ENCODE peak calls at places on chromosomes 12 and 14, in ten cellular contexts. M is right lobe of liver, L is osteoblast, O is mammary epithelial cell, S is fibroblast of lung, C is left ventricle myocardium inferior, X is psoas muscle, Y is tibial artery, G is transverse colon, P is neural progenitor cell. E is an unnamed sample.

GRCh38 chr12:124411291-124411878 is 116.5 kb downstream of the RFLNA start:
- DNase-seq in C (no peak), X (peak; percentile 86), P (peak; percentile 43), Y (peak; percentile 88), M (no peak), S (peak; percentile 93), O (peak; percentile 87), L (peak; percentile 100), G (peak; percentile 63), E (no peak)

GRCh38 chr14:37600880-37601741 is 5.7 kb downstream of the TTC6 start:
- DNase-seq in M (peak; percentile 70), O (no peak), C (no peak), S (no peak), X (no peak), L (no peak), P (no peak), Y (no peak), G (no peak), E (no peak)

GRCh38 chr14:75469606-75470237 is 41.9 kb downstream of the JDP2 start:
- DNase-seq in Y (peak; percentile 67), P (no peak), X (peak; percentile 48), S (no peak), O (no peak), M (peak; percentile 90), C (no peak), G (peak; percentile 83), L (peak; percentile 6), E (peak; percentile 89)

GRCh38 chr12:101459642-101460346 is 15.3 kb upstream of the SPIC start:
- DNase-seq in O (peak; percentile 6), S (peak; percentile 34), M (no peak), P (no peak), L (no peak), C (no peak), Y (peak; percentile 32), G (peak; percentile 69), X (peak; percentile 17), E (no peak)

GRCh38 chr12:1811281-1811947 is 9.0 kb upstream of the LRTM2 start:
- DNase-seq in M (no peak), C (no peak), X (no peak), L (peak; percentile 65), S (peak; percentile 48), G (no peak), P (no peak), O (no peak), Y (no peak), E (no peak)

GRCh38 chr12:57842342-57843294 is 3.9 kb downstream of the CTDSP2 start:
- DNase-seq in G (peak; percentile 40), L (peak; percentile 73), Y (no peak), S (no peak), P (peak; percentile 72), M (no peak), O (no peak), C (no peak), X (no peak), E (no peak)

GRCh38 chr14:100443643-100444042 is 120.5 kb downstream of the SLC25A47 start:
- DNase-seq in L (peak; percentile 89), Y (no peak), P (no peak), C (no peak), O (no peak), S (peak; percentile 5), M (no peak), X (no peak), G (no peak), E (no peak)

GRCh38 chr14:104887623-104888488 is 22.8 kb downstream of the CEP170B start:
- DNase-seq in M (peak; percentile 42), P (no peak), G (no peak), X (peak; percentile 12), O (no peak), Y (no peak), C (peak; percentile 14), S (no peak), L (peak; percentile 79), E (no peak)

GRCh38 chr12:54125950-54126695 is 62.7 kb downstream of the SMUG1 start:
- DNase-seq in L (peak; percentile 90), Y (peak; percentile 55), M (no peak), S (no peak), C (no peak), O (no peak), P (peak; percentile 54), X (peak; percentile 55), G (peak; percentile 24), E (no peak)

GRCh38 chr12:40727774-40728483 is 35.7 kb downstream of the CNTN1 start:
- DNase-seq in L (no peak), O (peak; percentile 35), Y (no peak), P (no peak), S (no peak), X (no peak), G (no peak), M (no peak), C (no peak), E (no peak)

GRCh38 chr14:77067632-77068514 is 30.2 kb upstream of the CIPC start:
- DNase-seq in X (peak; percentile 63), L (peak; percentile 97), Y (peak; percentile 56), M (peak; percentile 71), G (peak; percentile 78), O (peak; percentile 54), P (peak; percentile 80), C (peak; percentile 63), S (peak; percentile 65), E (peak; percentile 76)

GRCh38 chr12:55931317-55931779 is 386 bp downstream of the DGKA start:
- DNase-seq in S (no peak), O (no peak), C (peak; percentile 15), P (no peak), Y (peak; percentile 25), G (peak; percentile 52), X (no peak), M (no peak), L (peak; percentile 87), E (no peak)

GRCh38 chr12:14885718-14886201 is at the start of gene MGP:
- DNase-seq in S (peak; percentile 77), G (peak; percentile 29), Y (peak; percentile 81), P (no peak), M (no peak), L (no peak), X (peak; percentile 54), O (peak; percentile 43), C (no peak), E (no peak)

GRCh38 chr12:121765573-121765972 is 27.9 kb downstream of the RHOF start:
- DNase-seq in C (no peak), S (peak; percentile 89), L (peak; percentile 92), O (peak; percentile 58), Y (no peak), G (no peak), M (no peak), X (no peak), P (no peak), E (no peak)

GRCh38 chr14:106657460-106657859 is 1131.1 kb downstream of the TMEM121 start:
- DNase-seq in P (no peak), S (no peak), G (peak; percentile 46), X (no peak), C (no peak), O (no peak), Y (no peak), L (no peak), M (no peak), E (no peak)
- TF ChIP-seq CTCF in P (no peak), S (no peak), G (peak; percentile 28), X (no peak), C (no peak), O (peak; percentile 7), Y (no peak), L (no peak), M (no peak), E (no peak)

GRCh38 chr14:61542848-61543790 is 152.2 kb upstream of the HIF1A start:
- DNase-seq in L (peak; percentile 31), X (no peak), O (no peak), M (no peak), Y (peak; percentile 55), C (no peak), P (no peak), S (peak; percentile 67), G (no peak), E (no peak)
- H3K27ac ChIP-seq in L (peak overlapping the region; percentile 75), X (peak overlapping the region; percentile 18), O (no peak overlapping the region), M (peak overlapping the region; percentile 59), Y (peak overlapping the region; percentile 82), C (peak overlapping the region; percentile 82), P (no peak overlapping the region), S (no peak overlapping the region), G (peak overlapping the region; percentile 55), E (peak overlapping the region; percentile 54)

GRCh38 chr12:46458500-46459106 is 86.0 kb upstream of the SLC38A2 start:
- DNase-seq in M (no peak), P (no peak), L (no peak), C (no peak), Y (no peak), G (no peak), X (no peak), S (no peak), O (no peak), E (no peak)
- H3K4me1 ChIP-seq in M (peaks cover 5% of the 10 kb centered on the region), P (no peaks in the 10 kb centered on the region), L (peaks cover 17% of the 10 kb centered on the region), C (peaks cover 47% of the 10 kb centered on the region), Y (peaks cover 42% of the 10 kb centered on the region), G (no peaks in the 10 kb centered on the region), X (peaks cover 56% of the 10 kb centered on the region), S (peaks cover 2% of the 10 kb centered on the region), O (peaks cover 43% of the 10 kb centered on the region), E (peaks cover 43% of the 10 kb centered on the region)

GRCh38 chr12:120346681-120347080 is 19.1 kb upstream of the PLA2G1B start:
- DNase-seq in M (no peak), G (no peak), O (no peak), C (no peak), S (no peak), L (peak; percentile 76), Y (no peak), P (no peak), X (no peak), E (no peak)
- TF ChIP-seq CTCF in M (no peak), G (peak; percentile 3), O (no peak), C (no peak), S (no peak), L (no peak), Y (no peak), P (no peak), X (no peak), E (no peak)

GRCh38 chr14:103519043-103519836 is 3.4 kb downstream of the CKB start:
- DNase-seq in O (no peak), L (peak; percentile 95), G (no peak), P (no peak), Y (no peak), S (peak; percentile 27), X (no peak), M (no peak), C (peak; percentile 19), E (peak; percentile 45)
- H3K27ac ChIP-seq in O (no peak overlapping the region), L (no peak overlapping the region), G (peak overlapping the region; percentile 91), P (no peak overlapping the region), Y (peak overlapping the region; percentile 84), S (no peak overlapping the region), X (no peak overlapping the region), M (no peak overlapping the region), C (peak overlapping the region; percentile 89), E (no peak overlapping the region)

GRCh38 chr12:32885831-32886230 is 10.7 kb downstream of the PKP2 start:
- DNase-seq in O (no peak), P (no peak), L (no peak), G (no peak), X (no peak), S (no peak), C (no peak), Y (no peak), M (no peak), E (no peak)
- H3K4me1 ChIP-seq in O (peaks cover 13% of the 10 kb centered on the region), P (no peaks in the 10 kb centered on the region), L (no peaks in the 10 kb centered on the region), G (no peaks in the 10 kb centered on the region), X (no peaks in the 10 kb centered on the region), S (no peaks in the 10 kb centered on the region), C (peaks cover 68% of the 10 kb centered on the region), Y (no peaks in the 10 kb centered on the region), M (peaks cover 8% of the 10 kb centered on the region), E (no peaks in the 10 kb centered on the region)

DNA sequence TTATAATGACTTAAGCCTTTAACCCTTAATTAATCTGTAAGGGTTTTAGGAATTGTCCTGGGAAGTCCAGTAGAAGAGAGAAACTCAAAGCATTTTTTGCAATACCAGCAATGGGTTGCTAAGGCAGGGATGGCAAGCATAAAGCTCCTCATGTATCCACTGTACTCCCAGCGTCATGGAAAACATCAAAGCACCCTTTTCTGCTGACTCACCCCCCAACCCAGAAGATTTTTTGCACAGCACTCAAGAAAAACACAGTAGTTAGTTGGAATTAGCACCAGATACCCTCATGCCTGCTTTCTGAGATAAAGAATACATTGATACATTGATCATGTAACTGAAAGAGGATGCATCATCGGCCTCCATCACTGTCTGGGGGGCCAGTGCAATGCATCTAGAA is 199.1 kb upstream of the CNOT2 start:
- DNase-seq in Y (no peak), O (no peak), G (no peak), L (no peak), M (no peak), X (no peak), S (no peak), P (no peak), C (no peak), E (no peak)
- TF ChIP-seq CTCF in Y (no peak), O (no peak), G (no peak), L (no peak), M (no peak), X (no peak), S (no peak), P (no peak), C (no peak), E (no peak)